ENCODE peak calls at places on chromosome 12, in six cellular contexts. Q is upper lobe of right lung; C is activated naive CD8-positive, alpha-beta T cell treated with anti-CD3 and anti-CD28 coated beads for 36 hours; U is NCI-H748 treated with DMSO at 0.1 percent for 48 hours; R is NCI-H1105; S is iPS-NIHi11. X is an unnamed sample.

GRCh38 chr12:129102233-129102632 is 249.0 kb downstream of the GLT1D1 start:
- DNase-seq in Q (no peak), C (no peak), R (no peak), S (no peak), U (no peak), X (no peak)

GRCh38 chr12:112716099-112717093 is 75.2 kb upstream of the RPH3A start:
- DNase-seq in U (no peak), S (peak; percentile 72), R (no peak), Q (no peak), C (no peak), X (peak; percentile 78)

GRCh38 chr12:131208425-131208824 is 254.7 kb downstream of the ADGRD1 start:
- DNase-seq in C (no peak), S (no peak), U (no peak), Q (peak; percentile 41), R (no peak), X (no peak)

GRCh38 chr12:1434296-1434955 is 160.0 kb downstream of the FBXL14 start:
- DNase-seq in S (no peak), U (no peak), R (no peak), C (no peak), Q (no peak), X (no peak)

GRCh38 chr12:99154264-99154982 is 493.1 kb upstream of the GARIN6 start:
- DNase-seq in R (no peak), C (no peak), S (peak; percentile 21), Q (no peak), U (no peak), X (peak; percentile 40)

GRCh38 chr12:47773062-47773857 is at the start of gene SLC48A1:
- DNase-seq in Q (peak; percentile 90), R (peak; percentile 73), U (peak; percentile 26), C (peak; percentile 79), S (peak; percentile 97), X (peak; percentile 86)

GRCh38 chr12:7637641-7638040 is 28.1 kb downstream of the APOBEC1 start:
- DNase-seq in S (peak; percentile 7), C (no peak), Q (no peak), U (no peak), R (no peak), X (no peak)

GRCh38 chr12:5171701-5172100 is 128.0 kb downstream of the KCNA5 start:
- DNase-seq in Q (no peak), R (peak; percentile 13), S (peak; percentile 77), C (no peak), U (no peak), X (peak; percentile 84)

GRCh38 chr12:57745485-57745881 is 644 bp downstream of the TSPAN31 start:
- DNase-seq in R (no peak), C (no peak), Q (no peak), U (no peak), S (no peak), X (no peak)

GRCh38 chr12:11939223-11939622 is 131.5 kb upstream of the BCL2L14 start:
- DNase-seq in C (no peak), R (no peak), S (no peak), U (no peak), Q (no peak), X (no peak)

GRCh38 chr12:5965950-5966383 is 20.9 kb upstream of the ANO2 start:
- DNase-seq in Q (peak; percentile 74), S (peak; percentile 84), R (peak; percentile 39), C (peak; percentile 46), U (peak; percentile 0), X (peak; percentile 85)

GRCh38 chr12:104630230-104630670 is 173.5 kb downstream of the CHST11 start:
- DNase-seq in Q (no peak), S (no peak), R (peak; percentile 59), U (peak; percentile 74), C (no peak), X (peak; percentile 28)

GRCh38 chr12:61220337-61220736 is 1039.9 kb upstream of the USP15 start:
- DNase-seq in R (no peak), Q (no peak), C (no peak), S (no peak), U (no peak), X (no peak)

GRCh38 chr12:62866451-62867082 is 68.4 kb downstream of the PPM1H start:
- DNase-seq in S (peak; percentile 33), Q (no peak), U (no peak), C (no peak), R (no peak), X (peak; percentile 72)

GRCh38 chr12:109510196-109510595 is 32.8 kb downstream of the UBE3B start:
- DNase-seq in R (no peak), C (no peak), Q (no peak), U (no peak), S (no peak), X (no peak)

GRCh38 chr12:77299001-77299400 is 233.6 kb upstream of the E2F7 start:
- DNase-seq in Q (no peak), R (no peak), C (no peak), S (no peak), U (no peak), X (no peak)

X was measured in GM23338.